ENCODE peak calls at places on chromosomes 16 and 17, in eight cellular contexts. T is CD8-positive, alpha-beta memory T cell; L is cardiac muscle cell; O is tibial artery; W is CD4-positive, CD25-positive, alpha-beta regulatory T cell; P is psoas muscle; N is H1; J is left ventricle myocardium inferior. H is an unnamed sample. For H3K36me3 and H3K4me1, the result is how much of the 10 kb centered on the place peaks cover.

GRCh38 chr17:64036198-64036922 is 15.9 kb upstream of the ICAM2 start:
- DNase-seq in N (no peak), L (no peak), O (no peak), P (no peak), W (no peak), J (no peak), T (no peak), H (no peak)

GRCh38 chr17:76866774-76867577 is 1.2 kb upstream of the MGAT5B start:
- DNase-seq in T (no peak), W (no peak), L (peak), J (no peak), N (no peak), O (no peak), P (no peak), H (no peak)

GRCh38 chr17:9016941-9017552 is 4.3 kb upstream of the NTN1 start:
- DNase-seq in O (no peak), T (no peak), N (no peak), J (no peak), L (no peak), P (no peak), W (no peak), H (no peak)

GRCh38 chr17:44628234-44629188 is 27.8 kb upstream of the MEIOC start:
- DNase-seq in W (no peak), J (peak), T (no peak), L (peak), N (peak), P (peak), O (no peak), H (no peak)

GRCh38 chr16:19911747-19912146 is 27.1 kb upstream of the GPRC5B start:
- DNase-seq in P (no peak), O (no peak), J (no peak), L (no peak), N (no peak), T (no peak), W (no peak), H (no peak)

GRCh38 chr16:75921281-75921680 is 195.0 kb upstream of the CPHXL start:
- DNase-seq in W (no peak), P (no peak), L (no peak), J (no peak), T (no peak), O (no peak), N (no peak), H (no peak)

GRCh38 chr17:74497471-74497870 is 31.0 kb downstream of the CD300A start:
- DNase-seq in L (no peak), W (no peak), T (no peak), P (no peak), N (no peak), J (no peak), O (no peak), H (no peak)

GRCh38 chr17:68033636-68034451 is 1.7 kb upstream of the KPNA2 start:
- DNase-seq in P (no peak), N (peak), O (no peak), T (no peak), J (no peak), W (no peak), L (peak), H (peak)

GRCh38 chr17:83028851-83029250 is 50.6 kb upstream of the METRNL start:
- DNase-seq in L (no peak), N (no peak), O (no peak), T (no peak), W (no peak), P (no peak), J (no peak), H (no peak)

GRCh38 chr16:77037696-77038347 is 153.2 kb upstream of the MON1B start:
- DNase-seq in L (no peak), N (no peak), W (no peak), P (no peak), J (no peak), O (no peak), T (no peak), H (no peak)

GRCh38 chr16:14001521-14001920 is 69.6 kb upstream of the MRTFB start:
- DNase-seq in L (no peak), W (no peak), P (no peak), T (no peak), J (no peak), O (no peak), N (no peak), H (no peak)

GRCh38 chr17:11668633-11669032 is 70.4 kb downstream of the DNAH9 start:
- DNase-seq in N (peak), W (no peak), T (no peak), J (no peak), P (no peak), O (no peak), L (no peak), H (no peak)

GRCh38 chr17:40915721-40916256 is 21.7 kb downstream of the KRT23 start:
- DNase-seq in L (no peak), T (no peak), O (no peak), W (no peak), N (no peak), P (no peak), J (no peak), H (no peak)

GRCh38 chr17:7915611-7916382 is at the start of gene RNF227:
- DNase-seq in J (peak), L (peak), T (peak), P (peak), W (peak), N (no peak), O (peak), H (peak)

GRCh38 chr17:71548540-71549190 is 572.2 kb upstream of the SOX9 start:
- DNase-seq in L (no peak), T (no peak), W (no peak), N (no peak), O (no peak), J (no peak), P (no peak), H (no peak)

GRCh38 chr17:80287038-80287437 is 26.4 kb downstream of the RNF213 start:
- DNase-seq in T (no peak), W (no peak), J (no peak), O (no peak), L (peak), N (no peak), P (peak), H (no peak)
- H3K36me3 ChIP-seq in T (under half), W (half or more), J (under half), O (half or more), L (under half), N (under half), P (half or more), H (under half)

GRCh38 chr17:58088624-58089023 is 5.4 kb downstream of the DYNLL2 start:
- DNase-seq in N (no peak), J (no peak), O (no peak), L (no peak), P (no peak), W (no peak), T (no peak), H (no peak)
- H3K4me3 ChIP-seq in N (no peak), J (no peak), O (no peak), L (no peak), P (no peak), W (no peak), T (no peak), H (no peak)

GRCh38 chr16:88781140-88782077 is 3.6 kb downstream of the PIEZO1 start:
- DNase-seq in L (no peak), T (peak), J (no peak), O (peak), W (peak), N (no peak), P (peak), H (no peak)
- H3K4me1 ChIP-seq in L (under half), T (half or more), J (half or more), O (under half), W (half or more), N (under half), P (under half), H (under half)

GRCh38 chr17:2981325-2981724 is 82.1 kb downstream of the OR1D5 start:
- DNase-seq in T (no peak), P (no peak), L (no peak), J (no peak), N (no peak), O (no peak), W (no peak), H (no peak)
- H3K36me3 ChIP-seq in T (under half), P (under half), L (under half), J (under half), N (under half), O (under half), W (half or more), H (under half)

H was measured in HAP-1.